ENCODE peak calls at places on chromosomes 11 and 22, in five cellular contexts. Y, V, D, P and B are unnamed samples.

GRCh38 chr11:17021550-17021949 is 7.3 kb upstream of the PLEKHA7 start:
- DNase-seq in Y (no peak), V (no peak), D (no peak), P (no peak), B (no peak)

GRCh38 chr22:31160328-31160978 is 471 bp downstream of the RNF185 start:
- DNase-seq in Y (no peak), D (no peak), V (no peak), P (peak; percentile 31), B (no peak)

GRCh38 chr11:100329352-100329751 is 357.7 kb upstream of the ARHGAP42 start:
- DNase-seq in D (no peak), V (no peak), Y (no peak), P (no peak), B (no peak)

GRCh38 chr11:2666828-2667570 is 32.8 kb downstream of the KCNQ1OT1 start:
- DNase-seq in P (no peak), D (peak; percentile 17), Y (peak; percentile 18), V (no peak), B (no peak)

GRCh38 chr11:111602865-111603632 is 800 bp downstream of the SIK2 start:
- DNase-seq in Y (no peak), V (peak; percentile 73), D (peak; percentile 43), P (peak; percentile 43), B (peak; percentile 51)

GRCh38 chr11:76648061-76648460 is 22.5 kb downstream of the LRRC32 start:
- DNase-seq in Y (no peak), V (no peak), D (no peak), P (no peak), B (no peak)

GRCh38 chr11:45219411-45219810 is 66.7 kb downstream of the SYT13 start:
- DNase-seq in P (no peak), D (no peak), V (no peak), Y (no peak), B (no peak)

GRCh38 chr11:47271328-47271727 is 1.4 kb downstream of the MADD start:
- DNase-seq in D (no peak), Y (no peak), P (no peak), V (no peak), B (peak; percentile 43)

GRCh38 chr22:33188316-33188715 is 130.1 kb upstream of the SYN3 start:
- DNase-seq in V (no peak), D (no peak), P (no peak), Y (no peak), B (no peak)

GRCh38 chr11:2775083-2775625 is 75.4 kb upstream of the KCNQ1OT1 start:
- DNase-seq in Y (no peak), D (peak; percentile 20), V (peak; percentile 46), P (no peak), B (no peak)

GRCh38 chr11:122723576-122723975 is 68.1 kb downstream of the UBASH3B start:
- DNase-seq in D (no peak), V (no peak), P (peak; percentile 45), Y (no peak), B (no peak)

GRCh38 chr22:44380716-44381500 is 68.2 kb upstream of the SHISAL1 start:
- DNase-seq in P (no peak), V (peak; percentile 33), Y (no peak), D (no peak), B (no peak)

GRCh38 chr11:98130117-98130625 is 890.6 kb upstream of the CNTN5 start:
- DNase-seq in V (no peak), P (no peak), Y (no peak), D (no peak), B (no peak)

GRCh38 chr11:17985517-17985916 is 27.3 kb downstream of the SERGEF start:
- DNase-seq in D (peak; percentile 37), Y (no peak), V (no peak), P (peak; percentile 51), B (no peak)

GRCh38 chr22:32920032-32920628 is 118.6 kb downstream of the TIMP3 start:
- DNase-seq in D (no peak), Y (peak; percentile 76), P (peak; percentile 33), V (no peak), B (no peak)

GRCh38 chr22:29945435-29945834 is 62.5 kb downstream of the MTMR3 start:
- DNase-seq in V (no peak), P (no peak), Y (no peak), D (no peak), B (no peak)

GRCh38 chr11:113103932-113104331 is 142.7 kb downstream of the NCAM1 start:
- DNase-seq in V (no peak), D (no peak), P (no peak), Y (no peak), B (no peak)

GRCh38 chr11:57324154-57324885 is 432 bp downstream of the TNKS1BP1 start:
- DNase-seq in D (peak; percentile 33), P (peak; percentile 48), Y (peak; percentile 60), V (no peak), B (peak; percentile 61)

GRCh38 chr22:36435516-36436415 is 45.7 kb downstream of the TXN2 start:
- DNase-seq in Y (no peak), V (no peak), D (peak; percentile 82), P (no peak), B (no peak)

GRCh38 chr11:69718147-69718546 is 14.3 kb upstream of the FGF19 start:
- DNase-seq in Y (no peak), P (peak; percentile 23), D (no peak), V (no peak), B (peak; percentile 45)

GRCh38 chr22:31867386-31868153 is 76.8 kb upstream of the YWHAH start:
- DNase-seq in D (no peak), P (no peak), V (no peak), Y (no peak), B (peak; percentile 83)

GRCh38 chr11:61004037-61004641 is 32.7 kb downstream of the CD6 start:
- DNase-seq in Y (no peak), P (peak; percentile 13), V (no peak), D (no peak), B (no peak)

GRCh38 chr11:103659138-103659734 is 377.2 kb upstream of the DDI1 start:
- DNase-seq in P (no peak), V (no peak), Y (no peak), D (no peak), B (no peak)

GRCh38 chr11:118434553-118435232 is 1.6 kb upstream of the KMT2A start:
- DNase-seq in D (no peak), P (peak; percentile 40), Y (peak; percentile 25), V (no peak), B (peak; percentile 62)

GRCh38 chr11:45026835-45027234 is 76.2 kb upstream of the TP53I11 start:
- DNase-seq in D (no peak), P (no peak), V (no peak), Y (no peak), B (no peak)

GRCh38 chr11:62433553-62434301 is 14.9 kb downstream of the SCGB1A1 start:
- DNase-seq in V (no peak), P (no peak), Y (no peak), D (no peak), B (no peak)

GRCh38 chr11:94934362-94934761 is 39.0 kb downstream of the CWC15 start:
- DNase-seq in V (no peak), Y (no peak), D (no peak), P (peak; percentile 65), B (no peak)

GRCh38 chr22:46660604-46661201 is 40.5 kb downstream of the GRAMD4 start:
- DNase-seq in D (peak; percentile 64), V (no peak), Y (no peak), P (no peak), B (peak; percentile 64)

GRCh38 chr11:123587559-123587958 is 66.9 kb downstream of the SCN3B start:
- DNase-seq in P (no peak), D (peak; percentile 75), Y (no peak), V (no peak), B (no peak)

GRCh38 chr11:76768091-76769047 is 14.8 kb upstream of the TSKU start:
- DNase-seq in P (no peak), Y (peak; percentile 76), V (no peak), D (peak; percentile 62), B (peak; percentile 69)

GRCh38 chr11:17730137-17730536 is 4.4 kb upstream of the KCNC1 start:
- DNase-seq in V (no peak), D (no peak), Y (no peak), P (no peak), B (no peak)

GRCh38 chr22:26367402-26368245 is 61.4 kb upstream of the ASPHD2 start:
- DNase-seq in Y (no peak), P (peak; percentile 20), V (no peak), D (peak; percentile 41), B (peak; percentile 64)

GRCh38 chr11:66570117-66570825 is 1.9 kb upstream of the CTSF start:
- DNase-seq in D (no peak), P (no peak), V (no peak), Y (no peak), B (no peak)

GRCh38 chr11:66567787-66568123 is 651 bp downstream of the CTSF start:
- DNase-seq in Y (no peak), P (no peak), D (no peak), V (no peak), B (no peak)

GRCh38 chr11:66569076-66569475 is 670 bp upstream of the CTSF start:
- DNase-seq in D (no peak), Y (no peak), P (no peak), V (no peak), B (no peak)

GRCh38 chr11:66566221-66566620 is 2.2 kb downstream of the CTSF start:
- DNase-seq in P (no peak), Y (no peak), D (no peak), V (no peak), B (no peak)

GRCh38 chr11:66568124-66568916 is at the start of gene CTSF:
- DNase-seq in Y (peak; percentile 83), P (peak; percentile 49), D (peak; percentile 91), V (peak; percentile 95), B (peak; percentile 76)
- TF ChIP-seq POLR2A in Y (peak; percentile 39), P (no peak), D (no peak), V (peak; percentile 57), B (no peak)

GRCh38 chr11:65487467-65488272 is 11.2 kb upstream of the MALAT1 start:
- DNase-seq in V (peak; percentile 95), D (peak; percentile 98), Y (peak; percentile 98), P (peak; percentile 100), B (peak; percentile 87)
- TF ChIP-seq POLR2A in V (peak; percentile 57), D (no peak), Y (no peak), P (peak; percentile 58), B (no peak)

DNA sequence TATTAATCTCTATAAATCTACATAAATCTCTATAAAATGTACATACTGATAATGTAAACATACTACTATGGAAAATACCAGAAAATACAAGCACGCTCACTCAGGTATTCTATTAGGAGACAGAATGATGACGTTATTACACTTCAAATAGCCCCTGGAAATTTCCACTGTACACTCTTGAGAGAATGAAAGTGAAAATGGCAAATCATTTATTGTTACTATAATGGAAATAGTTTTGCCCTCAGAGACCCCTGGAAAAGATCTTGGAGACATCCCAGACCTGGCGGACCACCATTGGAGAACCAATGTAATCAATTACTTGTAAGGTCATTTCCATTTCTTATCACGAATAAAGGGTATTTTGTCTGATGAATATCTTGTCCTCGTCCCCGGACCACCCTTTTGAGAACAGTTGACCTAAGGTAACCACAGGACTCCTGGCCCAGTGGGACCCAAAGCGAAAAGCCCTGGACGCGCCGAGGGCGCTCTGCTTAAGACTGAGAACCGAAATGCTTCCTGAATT is 509 bp upstream of the PRRG4 start:
- DNase-seq in P (no peak), Y (no peak), V (no peak), D (no peak), B (no peak)
- TF ChIP-seq POLR2A in P (no peak), Y (no peak), V (no peak), D (no peak), B (peak; percentile 90)

DNA sequence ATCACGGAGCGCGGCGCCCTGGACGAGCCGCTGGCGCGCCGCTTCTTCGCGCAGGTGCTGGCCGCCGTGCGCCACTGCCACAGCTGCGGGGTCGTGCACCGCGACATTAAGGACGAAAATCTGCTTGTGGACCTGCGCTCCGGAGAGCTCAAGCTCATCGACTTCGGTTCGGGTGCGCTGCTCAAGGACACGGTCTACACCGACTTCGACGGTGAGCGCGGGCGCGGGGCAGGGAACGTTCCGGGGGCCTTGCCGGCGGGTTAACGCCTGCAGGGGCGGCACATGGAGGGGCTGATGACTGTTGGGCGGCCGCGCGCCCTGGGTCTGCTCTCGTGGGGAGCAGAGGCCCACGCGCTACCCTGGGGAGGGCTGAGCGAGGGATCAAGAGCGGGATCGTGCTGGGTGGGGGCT is 1.0 kb downstream of the PIM3 start:
- DNase-seq in P (no peak), V (peak; percentile 76), Y (no peak), D (no peak), B (no peak)
- TF ChIP-seq POLR2A in P (no peak), V (no peak), Y (no peak), D (no peak), B (no peak)